ENCODE peak calls at places on chromosomes 11 and 22, in ten cellular contexts. N, I, V, R, C, L, S, P, Z and Y are unnamed samples.

GRCh38 chr22:46156031-46156430 is 5.7 kb downstream of the PPARA start:
- DNase-seq in N (no peak), I (no peak), V (no peak), R (no peak), C (peak; percentile 60), L (no peak), S (no peak), P (no peak), Z (no peak), Y (no peak)

GRCh38 chr11:30879322-30880020 is 293.3 kb upstream of the MPPED2 start:
- DNase-seq in N (no peak), I (no peak), V (no peak), R (no peak), C (no peak), L (no peak), S (peak; percentile 19), P (no peak), Z (peak; percentile 16), Y (no peak)

GRCh38 chr11:68125164-68125563 is 4.0 kb upstream of the CHKA start:
- DNase-seq in N (no peak), I (no peak), V (no peak), R (no peak), C (no peak), L (no peak), S (no peak), P (no peak), Z (no peak), Y (no peak)

GRCh38 chr11:70225629-70226582 is 22.8 kb downstream of the FADD start:
- DNase-seq in N (no peak), I (no peak), V (no peak), R (no peak), C (no peak), L (no peak), S (peak; percentile 78), P (no peak), Z (no peak), Y (no peak)

GRCh38 chr11:84930863-84931262 is 696.3 kb downstream of the DLG2 start:
- DNase-seq in N (no peak), I (no peak), V (no peak), R (no peak), C (no peak), L (no peak), S (no peak), P (no peak), Z (no peak), Y (no peak)

GRCh38 chr11:19713221-19714092 is 820 bp downstream of the NAV2 start:
- DNase-seq in N (no peak), I (no peak), V (no peak), R (no peak), C (no peak), L (peak; percentile 52), S (no peak), P (no peak), Z (no peak), Y (no peak)

GRCh38 chr22:41327124-41327523 is 25.8 kb downstream of the ZC3H7B start:
- DNase-seq in N (no peak), I (no peak), V (no peak), R (no peak), C (peak; percentile 63), L (no peak), S (no peak), P (no peak), Z (no peak), Y (no peak)

GRCh38 chr11:100908746-100909145 is 220.9 kb downstream of the PGR start:
- DNase-seq in N (no peak), I (no peak), V (no peak), R (no peak), C (no peak), L (no peak), S (no peak), P (no peak), Z (peak; percentile 20), Y (no peak)

GRCh38 chr11:69825037-69825834 is 6.0 kb upstream of the FGF3 start:
- DNase-seq in N (no peak), I (no peak), V (peak; percentile 14), R (no peak), C (no peak), L (no peak), S (no peak), P (no peak), Z (peak; percentile 70), Y (no peak)

GRCh38 chr11:120023120-120023519 is 114.8 kb downstream of the TRIM29 start:
- DNase-seq in N (no peak), I (no peak), V (no peak), R (no peak), C (no peak), L (peak; percentile 62), S (no peak), P (no peak), Z (no peak), Y (no peak)

GRCh38 chr11:68843703-68844312 is 2.1 kb upstream of the CPT1A start:
- DNase-seq in N (peak; percentile 76), I (peak; percentile 73), V (peak; percentile 73), R (peak; percentile 80), C (peak; percentile 95), L (peak; percentile 92), S (peak; percentile 68), P (peak; percentile 55), Z (no peak), Y (no peak)

GRCh38 chr22:33112606-33113005 is 54.4 kb upstream of the SYN3 start:
- DNase-seq in N (no peak), I (no peak), V (no peak), R (no peak), C (no peak), L (no peak), S (no peak), P (no peak), Z (no peak), Y (no peak)

GRCh38 chr11:73715551-73715950 is 45.3 kb downstream of the RAB6A start:
- DNase-seq in N (no peak), I (no peak), V (no peak), R (no peak), C (no peak), L (no peak), S (no peak), P (no peak), Z (no peak), Y (no peak)

GRCh38 chr11:2975594-2975993 is 16.5 kb downstream of the NAP1L4 start:
- DNase-seq in N (peak; percentile 38), I (peak; percentile 12), V (peak; percentile 66), R (peak; percentile 57), C (no peak), L (peak; percentile 53), S (no peak), P (peak; percentile 25), Z (peak; percentile 45), Y (no peak)

GRCh38 chr11:75653532-75653931 is 15.3 kb downstream of the MAP6 start:
- DNase-seq in N (no peak), I (no peak), V (no peak), R (no peak), C (no peak), L (no peak), S (no peak), P (no peak), Z (no peak), Y (no peak)

GRCh38 chr11:104254347-104254746 is 90.4 kb upstream of the PDGFD start:
- DNase-seq in N (no peak), I (peak; percentile 0), V (peak; percentile 69), R (peak; percentile 44), C (no peak), L (peak; percentile 92), S (no peak), P (no peak), Z (peak; percentile 44), Y (no peak)

GRCh38 chr11:71349627-71350026 is 97.2 kb upstream of the SHANK2 start:
- DNase-seq in N (no peak), I (no peak), V (no peak), R (no peak), C (no peak), L (no peak), S (no peak), P (no peak), Z (no peak), Y (no peak)

GRCh38 chr11:103947566-103947919 is 88.9 kb upstream of the DDI1 start:
- DNase-seq in N (no peak), I (no peak), V (peak; percentile 38), R (no peak), C (no peak), L (no peak), S (no peak), P (no peak), Z (no peak), Y (no peak)

GRCh38 chr11:120308081-120308480 is 17.0 kb upstream of the TLCD5 start:
- DNase-seq in N (no peak), I (no peak), V (no peak), R (no peak), C (no peak), L (no peak), S (no peak), P (no peak), Z (no peak), Y (no peak)

GRCh38 chr11:47257518-47258316 is at the start of gene NR1H3:
- DNase-seq in N (no peak), I (no peak), V (no peak), R (no peak), C (peak; percentile 94), L (peak; percentile 84), S (peak; percentile 62), P (no peak), Z (peak; percentile 68), Y (no peak)

GRCh38 chr11:67304511-67305113 is 1.3 kb downstream of the SSH3 start:
- DNase-seq in N (no peak), I (no peak), V (no peak), R (no peak), C (peak; percentile 44), L (no peak), S (no peak), P (no peak), Z (no peak), Y (no peak)

GRCh38 chr11:11293798-11294611 is 59.0 kb downstream of the CSNK2A3 start:
- DNase-seq in N (no peak), I (no peak), V (no peak), R (no peak), C (no peak), L (no peak), S (no peak), P (no peak), Z (no peak), Y (no peak)

GRCh38 chr11:65555693-65556231 is 2.4 kb downstream of the LTBP3 start:
- DNase-seq in N (no peak), I (no peak), V (no peak), R (peak; percentile 74), C (no peak), L (no peak), S (no peak), P (no peak), Z (peak; percentile 95), Y (no peak)

GRCh38 chr11:78414321-78415051 is 3.1 kb downstream of the GAB2 start:
- DNase-seq in N (no peak), I (no peak), V (peak; percentile 35), R (no peak), C (no peak), L (peak; percentile 51), S (no peak), P (no peak), Z (no peak), Y (peak; percentile 8)

GRCh38 chr11:69511358-69512015 is 30.0 kb downstream of the LINC01488 start:
- DNase-seq in N (no peak), I (no peak), V (no peak), R (no peak), C (no peak), L (no peak), S (no peak), P (no peak), Z (no peak), Y (no peak)

GRCh38 chr11:12086271-12087074 is 23.9 kb upstream of the MICAL2 start:
- DNase-seq in N (no peak), I (no peak), V (peak; percentile 94), R (no peak), C (no peak), L (no peak), S (no peak), P (no peak), Z (peak; percentile 97), Y (no peak)

GRCh38 chr11:8871283-8871775 is 39.7 kb upstream of the AKIP1 start:
- DNase-seq in N (no peak), I (no peak), V (peak; percentile 58), R (no peak), C (peak; percentile 46), L (peak; percentile 84), S (peak; percentile 63), P (no peak), Z (peak; percentile 92), Y (peak; percentile 52)

GRCh38 chr11:279966-280761 is 2.0 kb downstream of the NLRP6 start:
- DNase-seq in N (peak; percentile 57), I (no peak), V (peak; percentile 47), R (peak; percentile 67), C (peak; percentile 93), L (peak; percentile 74), S (peak; percentile 72), P (no peak), Z (no peak), Y (no peak)